ENCODE peak calls at places on chromosomes 7 and 10, in five cellular contexts. W is A549; D is kidney epithelial cell; O is CD4-positive, alpha-beta memory T cell; T is lower leg skin. P is an unnamed sample.

GRCh38 chr7:43199333-43199732 is 86.9 kb downstream of the HECW1 start:
- DNase-seq in W (no peak), D (no peak), O (no peak), T (no peak), P (no peak)

GRCh38 chr10:16992611-16993119 is 136.9 kb downstream of the CUBN start:
- DNase-seq in W (no peak), D (no peak), O (no peak), T (no peak), P (no peak)

GRCh38 chr10:101228682-101229274 is 485 bp downstream of the LBX1 start:
- DNase-seq in W (no peak), D (no peak), O (no peak), T (no peak), P (no peak)

GRCh38 chr10:24723386-24723787 is 300 bp downstream of the ARHGAP21 start:
- DNase-seq in W (no peak), D (no peak), O (peak), T (no peak), P (no peak)

GRCh38 chr10:14528450-14528849 is 197.7 kb upstream of the FRMD4A start:
- DNase-seq in W (no peak), D (no peak), O (peak), T (no peak), P (no peak)

GRCh38 chr10:47372726-47373125 is 11.4 kb downstream of the ZNF488 start:
- DNase-seq in W (no peak), D (no peak), O (no peak), T (peak), P (no peak)

GRCh38 chr10:86295791-86296190 is 70.8 kb downstream of the GRID1 start:
- DNase-seq in W (no peak), D (no peak), O (no peak), T (peak), P (no peak)

GRCh38 chr10:100882681-100883321 is 30.0 kb upstream of the SLF2 start:
- DNase-seq in W (no peak), D (no peak), O (no peak), T (no peak), P (no peak)

GRCh38 chr7:101535333-101535732 is 93.8 kb downstream of the MYL10 start:
- DNase-seq in W (no peak), D (no peak), O (no peak), T (no peak), P (no peak)

GRCh38 chr7:14197280-14197679 is 207.8 kb upstream of the ETV1 start:
- DNase-seq in W (no peak), D (no peak), O (no peak), T (no peak), P (no peak)

GRCh38 chr7:130908345-130909160 is 174.5 kb upstream of the KLF14 start:
- DNase-seq in W (no peak), D (no peak), O (no peak), T (no peak), P (no peak)
- H3K4me3 ChIP-seq in W (peak), D (peak), O (no peak), T (no peak), P (no peak)

DNA sequence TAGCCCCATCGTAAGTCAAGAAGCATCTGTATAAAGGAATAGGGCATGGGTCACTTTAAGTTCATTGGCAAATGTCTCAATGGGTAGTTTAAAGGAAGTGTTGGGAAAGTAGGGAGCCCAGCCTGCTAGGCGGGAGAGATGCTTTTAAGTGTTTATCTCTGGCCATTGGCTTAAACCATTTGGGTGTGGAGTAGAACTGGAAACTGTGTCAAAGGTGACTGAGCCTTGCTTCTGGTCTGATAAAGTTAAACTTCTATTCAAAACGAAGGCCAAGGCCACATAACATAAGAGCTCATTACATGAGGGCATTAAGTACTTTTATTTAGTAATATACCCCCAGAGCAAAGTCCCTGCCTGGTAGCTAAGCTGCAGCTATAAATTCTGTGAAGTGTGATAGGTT is 148.7 kb downstream of the SPAG6 start:
- DNase-seq in W (no peak), D (no peak), O (no peak), T (no peak), P (no peak)
- H3K4me3 ChIP-seq in W (no peak), D (no peak), O (no peak), T (no peak), P (no peak)

GRCh38 chr10:93068411-93069244 is 5.1 kb upstream of the CYP26A1 start:
- DNase-seq in W (peak), D (no peak), O (no peak), T (no peak), P (no peak)
- H3K4me3 ChIP-seq in W (peak), D (no peak), O (no peak), T (no peak), P (no peak)

DNA sequence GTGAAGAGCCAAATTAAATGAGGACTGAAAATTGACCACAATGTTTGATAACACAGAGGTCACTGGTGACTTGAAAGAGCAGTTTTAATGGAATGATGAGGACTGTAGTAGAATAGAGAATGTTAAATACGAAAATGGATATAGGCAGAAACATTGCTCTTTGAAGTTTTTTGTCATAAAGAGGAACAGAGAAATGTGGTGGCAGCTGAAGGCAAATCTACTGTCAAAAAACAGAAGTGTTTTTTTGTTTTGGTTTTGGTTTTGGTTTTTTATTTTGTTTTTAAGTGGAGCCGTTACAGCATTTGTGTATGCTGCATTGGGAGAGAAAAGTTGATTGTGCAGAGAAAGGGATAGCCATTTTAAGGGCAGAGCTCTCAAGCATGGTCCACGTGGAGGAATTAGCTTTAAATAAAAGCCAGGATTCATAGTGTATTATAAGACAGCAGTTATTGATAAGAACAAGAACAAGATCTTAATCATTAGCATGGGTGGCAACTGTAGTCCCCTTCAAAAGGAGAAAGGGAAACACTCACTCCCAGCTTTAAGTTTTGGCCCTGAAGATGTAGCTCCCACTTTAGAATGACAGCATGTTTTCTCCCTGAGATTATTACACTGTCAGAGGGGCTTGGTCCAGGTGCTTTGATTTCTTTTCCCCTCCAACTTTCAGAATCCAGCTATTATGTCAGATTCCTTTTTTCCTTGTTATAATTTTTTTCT is 156.7 kb upstream of the BET1 start:
- DNase-seq in W (no peak), D (no peak), O (no peak), T (no peak), P (no peak)
- H3K4me3 ChIP-seq in W (no peak), D (no peak), O (no peak), T (no peak), P (no peak)

GRCh38 chr10:124912487-124912886 is 29.4 kb upstream of the ZRANB1 start:
- DNase-seq in W (no peak), D (no peak), O (no peak), T (peak), P (no peak)
- H3K4me3 ChIP-seq in W (no peak), D (no peak), O (no peak), T (no peak), P (no peak)

GRCh38 chr10:82966130-82966529 is 1091.1 kb downstream of the NRG3 start:
- DNase-seq in W (no peak), D (no peak), O (no peak), T (no peak), P (no peak)
- H3K4me3 ChIP-seq in W (no peak), D (no peak), O (no peak), T (no peak), P (no peak)

GRCh38 chr10:119942973-119943372 is 50.4 kb downstream of the SEC23IP start:
- DNase-seq in W (no peak), D (no peak), O (no peak), T (no peak), P (no peak)
- H3K4me3 ChIP-seq in W (no peak), D (no peak), O (no peak), T (no peak), P (no peak)

GRCh38 chr7:55348502-55348901 is 16.6 kb upstream of the LANCL2 start:
- DNase-seq in W (no peak), D (no peak), O (no peak), T (no peak), P (no peak)
- H3K4me3 ChIP-seq in W (no peak), D (no peak), O (no peak), T (no peak), P (no peak)

DNA sequence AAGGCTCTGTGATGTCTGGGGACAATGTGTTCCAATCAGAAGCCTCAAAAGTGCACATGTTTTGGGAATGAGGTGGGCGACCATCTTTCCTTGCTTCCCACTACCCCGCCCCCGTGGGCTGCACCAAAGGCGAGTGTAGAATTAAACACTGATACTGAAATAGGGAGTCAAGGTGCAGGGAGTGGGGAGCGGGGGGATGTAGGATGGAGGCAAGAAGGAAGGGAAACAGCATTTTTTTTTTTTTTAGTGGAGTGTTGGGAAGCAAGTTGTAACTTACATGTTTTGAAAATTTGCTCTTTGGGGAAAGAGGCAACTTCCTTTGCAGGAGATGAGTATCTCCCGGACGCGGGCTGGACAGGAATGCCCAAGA is 484 bp upstream of the DLX5 start:
- DNase-seq in W (no peak), D (no peak), O (no peak), T (no peak), P (no peak)
- H3K4me3 ChIP-seq in W (no peak), D (no peak), O (no peak), T (no peak), P (no peak)

P was measured in esophagus squamous epithelium.